ENCODE peak calls at places on chromosomes 11 and 22, in eight cellular contexts. M is coronary artery, S is esophagus muscularis mucosa, Z is breast epithelium, V is uterus, R is tibial artery, Y is heart right ventricle, F is GM23338. H is an unnamed sample.

GRCh38 chr11:1920909-1921575 is 1.5 kb downstream of the TNNT3 start:
- DNase-seq in Y (no peak), V (peak; percentile 32), M (no peak), S (no peak), R (no peak), Z (no peak), F (no peak), H (no peak)

GRCh38 chr11:76208438-76208828 is 2.1 kb upstream of the WNT11 start:
- DNase-seq in Y (peak; percentile 21), R (no peak), Z (no peak), F (no peak), S (no peak), M (no peak), V (peak; percentile 35), H (no peak)

GRCh38 chr11:68213135-68213515 is at the start of gene KMT5B:
- DNase-seq in Z (peak; percentile 58), R (peak; percentile 75), Y (peak; percentile 70), M (no peak), F (peak; percentile 72), S (no peak), V (peak; percentile 70), H (no peak)

GRCh38 chr11:122214567-122214966 is 98.6 kb upstream of the BLID start:
- DNase-seq in M (no peak), V (no peak), R (no peak), Z (no peak), Y (no peak), F (no peak), S (no peak), H (no peak)

GRCh38 chr11:27858901-27859300 is 158.6 kb upstream of the BDNF start:
- DNase-seq in S (no peak), F (no peak), R (no peak), V (no peak), Y (no peak), Z (no peak), M (no peak), H (no peak)

GRCh38 chr11:76419896-76420295 is 24.9 kb upstream of the EMSY start:
- DNase-seq in V (no peak), R (no peak), F (peak; percentile 69), M (no peak), S (no peak), Y (no peak), Z (no peak), H (no peak)

GRCh38 chr22:48561676-48562075 is 1266.0 kb downstream of the BRD1 start:
- DNase-seq in F (no peak), R (no peak), Z (no peak), V (no peak), Y (no peak), M (no peak), S (no peak), H (no peak)

GRCh38 chr22:32205974-32206773 is 1.3 kb upstream of the RFPL2 start:
- DNase-seq in Z (no peak), R (no peak), Y (no peak), S (peak; percentile 81), V (no peak), M (no peak), F (peak; percentile 60), H (no peak)

GRCh38 chr11:105315287-105315686 is 175.7 kb upstream of the CARD18 start:
- DNase-seq in Z (no peak), Y (no peak), F (peak; percentile 57), R (no peak), S (no peak), M (no peak), V (no peak), H (no peak)

GRCh38 chr11:9180784-9181183 is 84.4 kb downstream of the DENND5A start:
- DNase-seq in V (no peak), Z (no peak), Y (no peak), M (no peak), R (no peak), F (no peak), S (no peak), H (no peak)
- H3K4me3 ChIP-seq in V (no peak overlapping the region), Z (no peak overlapping the region), Y (no peak overlapping the region), M (no peak overlapping the region), R (no peak overlapping the region), F (no peak overlapping the region), S (no peak overlapping the region), H (no peak overlapping the region)

GRCh38 chr11:12768731-12769673 is 94.8 kb downstream of the TEAD1 start:
- DNase-seq in Y (no peak), M (no peak), S (no peak), Z (no peak), F (no peak), R (no peak), V (no peak), H (no peak)

GRCh38 chr11:12770966-12771597 is 96.9 kb downstream of the TEAD1 start:
- DNase-seq in V (no peak), S (no peak), Z (no peak), F (no peak), R (no peak), M (no peak), Y (no peak), H (no peak)

GRCh38 chr11:12771875-12772274 is 97.7 kb downstream of the TEAD1 start:
- DNase-seq in F (no peak), V (no peak), Y (no peak), S (no peak), R (no peak), M (no peak), Z (no peak), H (no peak)

GRCh38 chr11:12770435-12770834 is 96.2 kb downstream of the TEAD1 start:
- DNase-seq in V (no peak), F (no peak), Y (no peak), M (no peak), R (no peak), S (no peak), Z (no peak), H (no peak)

DNA sequence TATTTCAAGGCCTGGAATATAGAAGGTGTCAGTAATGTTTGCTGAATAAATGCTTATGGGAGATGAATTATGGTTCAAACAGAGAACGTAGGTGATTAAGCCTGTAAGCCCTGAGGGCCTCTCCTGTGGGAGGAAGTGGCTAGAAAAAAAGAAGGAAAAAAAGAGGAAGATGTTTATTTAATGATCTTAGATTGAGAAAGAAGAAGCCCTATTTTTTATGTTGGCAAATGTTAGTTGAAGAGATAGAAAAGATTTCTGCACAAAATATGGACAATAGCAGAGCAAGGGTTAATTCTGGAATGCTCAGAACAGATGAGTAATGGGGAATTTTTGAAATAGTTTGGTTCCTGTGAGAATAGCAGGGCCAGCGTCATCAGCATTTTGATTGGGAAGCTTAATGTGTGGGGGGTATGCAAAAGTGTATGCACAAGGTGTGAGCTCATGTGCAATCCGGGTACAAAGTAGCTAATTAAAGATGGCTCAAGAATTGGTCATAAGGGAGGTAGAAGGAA is 95.7 kb downstream of the TEAD1 start:
- DNase-seq in R (no peak), Y (no peak), F (peak; percentile 39), V (no peak), M (no peak), S (no peak), Z (no peak), H (no peak)
- H3K27ac ChIP-seq in R (no peak overlapping the region), Y (no peak overlapping the region), F (peak overlapping the region; percentile 4), V (peak overlapping the region; percentile 40), M (no peak overlapping the region), S (no peak overlapping the region), Z (peak overlapping the region; percentile 38), H (no peak overlapping the region)

GRCh38 chr22:45286854-45287551 is 2.3 kb downstream of the UPK3A start:
- DNase-seq in Z (no peak), V (no peak), R (no peak), Y (no peak), S (no peak), F (no peak), M (no peak), H (no peak)

GRCh38 chr22:45285431-45286058 is 796 bp downstream of the UPK3A start:
- DNase-seq in Z (no peak), F (peak; percentile 80), M (no peak), S (no peak), V (no peak), R (no peak), Y (no peak), H (no peak)

GRCh38 chr22:45280995-45281394 is 3.8 kb upstream of the UPK3A start:
- DNase-seq in M (no peak), R (no peak), F (no peak), Z (no peak), S (no peak), Y (no peak), V (no peak), H (no peak)

GRCh38 chr22:45280583-45280972 is 4.2 kb upstream of the UPK3A start:
- DNase-seq in F (no peak), V (no peak), R (no peak), Z (no peak), S (no peak), M (no peak), Y (no peak), H (no peak)

GRCh38 chr22:45284705-45285305 is at the start of gene UPK3A:
- DNase-seq in S (no peak), R (peak; percentile 81), F (peak; percentile 92), M (no peak), Y (peak; percentile 42), V (peak; percentile 48), Z (no peak), H (peak; percentile 51)
- H3K4me3 ChIP-seq in S (peak within 1 kb of the TSS; percentile 44), R (peak within 1 kb of the TSS; percentile 40), F (peak within 1 kb of the TSS; percentile 90), M (peak within 1 kb of the TSS; percentile 65), Y (peak within 1 kb of the TSS; percentile 48), V (no peak within 1 kb of the TSS), Z (peak within 1 kb of the TSS; percentile 27), H (peak within 1 kb of the TSS; percentile 48)

GRCh38 chr11:42552786-42553185 is 759.0 kb upstream of the API5 start:
- DNase-seq in Z (no peak), F (no peak), Y (no peak), S (no peak), V (no peak), R (no peak), M (no peak), H (no peak)
- H3K27ac ChIP-seq in Z (no peak overlapping the region), F (no peak overlapping the region), Y (no peak overlapping the region), S (no peak overlapping the region), V (no peak overlapping the region), R (no peak overlapping the region), M (no peak overlapping the region), H (no peak overlapping the region)